ENCODE peak calls at places on chromosomes 4 and X, in nine cellular contexts. A, Z, D, S, M, V, J, N and K are unnamed samples.

GRCh38 chrX:44400588-44400987 is 57.1 kb upstream of the EFHC2 start:
- DNase-seq in A (no peak), Z (peak; percentile 26), D (no peak), S (no peak), M (peak; percentile 96), V (no peak), J (peak; percentile 95), N (no peak), K (peak; percentile 80)

GRCh38 chr4:184293552-184293951 is 75.9 kb upstream of the ENPP6 start:
- DNase-seq in A (peak; percentile 54), Z (no peak), D (no peak), S (peak; percentile 29), M (no peak), V (no peak), J (peak; percentile 13), N (peak; percentile 13), K (no peak)

GRCh38 chr4:6109842-6110560 is 90.3 kb downstream of the JAKMIP1 start:
- DNase-seq in A (peak; percentile 46), Z (no peak), D (peak; percentile 78), S (peak; percentile 22), M (no peak), V (no peak), J (no peak), N (peak; percentile 27), K (no peak)

GRCh38 chr4:76989391-76990061 is 40.0 kb downstream of the SEPTIN11 start:
- DNase-seq in A (no peak), Z (no peak), D (no peak), S (no peak), M (no peak), V (no peak), J (no peak), N (no peak), K (no peak)

GRCh38 chr4:38523524-38524448 is 140.2 kb upstream of the KLF3 start:
- DNase-seq in A (no peak), Z (no peak), D (no peak), S (no peak), M (no peak), V (no peak), J (peak; percentile 9), N (no peak), K (no peak)

GRCh38 chrX:54615109-54615508 is 85.1 kb downstream of the GNL3L start:
- DNase-seq in A (no peak), Z (no peak), D (no peak), S (no peak), M (no peak), V (no peak), J (no peak), N (no peak), K (no peak)

GRCh38 chr4:5206391-5206790 is 155.1 kb downstream of the STK32B start:
- DNase-seq in A (no peak), Z (peak; percentile 46), D (no peak), S (no peak), M (peak; percentile 82), V (peak; percentile 14), J (peak; percentile 15), N (peak; percentile 56), K (peak; percentile 48)

GRCh38 chr4:79599691-79600090 is 191.7 kb upstream of the GK2 start:
- DNase-seq in A (no peak), Z (no peak), D (no peak), S (no peak), M (no peak), V (no peak), J (no peak), N (no peak), K (no peak)

GRCh38 chr4:36687681-36688080 is 406.3 kb downstream of the DTHD1 start:
- DNase-seq in A (no peak), Z (no peak), D (no peak), S (no peak), M (no peak), V (no peak), J (no peak), N (no peak), K (no peak)

GRCh38 chrX:10482262-10482661 is 138.1 kb downstream of the MID1 start:
- DNase-seq in A (no peak), Z (no peak), D (no peak), S (peak; percentile 3), M (no peak), V (no peak), J (no peak), N (peak; percentile 87), K (no peak)

GRCh38 chrX:70089575-70090297 is 27.5 kb downstream of the OTUD6A start:
- DNase-seq in A (no peak), Z (peak; percentile 9), D (no peak), S (no peak), M (peak; percentile 69), V (no peak), J (peak; percentile 2), N (no peak), K (no peak)

GRCh38 chrX:122596998-122597397 is 587.1 kb upstream of the GRIA3 start:
- DNase-seq in A (no peak), Z (no peak), D (no peak), S (no peak), M (no peak), V (no peak), J (no peak), N (no peak), K (no peak)

GRCh38 chr4:8117278-8117682 is 41.3 kb downstream of the ABLIM2 start:
- DNase-seq in A (peak; percentile 45), Z (no peak), D (no peak), S (no peak), M (peak; percentile 44), V (no peak), J (peak; percentile 60), N (peak; percentile 42), K (no peak)

GRCh38 chrX:20412871-20413486 is 146.3 kb upstream of the RPS6KA3 start:
- DNase-seq in A (no peak), Z (no peak), D (no peak), S (no peak), M (no peak), V (no peak), J (no peak), N (no peak), K (no peak)

GRCh38 chr4:74768857-74769525 is 25.3 kb downstream of the BTC start:
- DNase-seq in A (peak; percentile 19), Z (peak; percentile 13), D (no peak), S (no peak), M (peak; percentile 89), V (no peak), J (peak; percentile 38), N (no peak), K (no peak)

GRCh38 chrX:41912922-41913321 is 10.4 kb downstream of the CASK start:
- DNase-seq in A (no peak), Z (no peak), D (no peak), S (peak; percentile 2), M (no peak), V (no peak), J (no peak), N (no peak), K (no peak)

GRCh38 chr4:81180916-81181315 is 34.1 kb downstream of the PRKG2 start:
- DNase-seq in A (no peak), Z (no peak), D (no peak), S (no peak), M (peak; percentile 31), V (no peak), J (peak; percentile 61), N (no peak), K (no peak)

GRCh38 chr4:24564488-24564887 is 19.9 kb downstream of the DHX15 start:
- DNase-seq in A (no peak), Z (no peak), D (no peak), S (no peak), M (no peak), V (no peak), J (peak; percentile 68), N (no peak), K (no peak)

GRCh38 chrX:63686878-63687714 is 97.9 kb downstream of the ARHGEF9 start:
- DNase-seq in A (peak; percentile 17), Z (peak; percentile 50), D (no peak), S (no peak), M (peak; percentile 77), V (no peak), J (peak; percentile 36), N (peak; percentile 2), K (peak; percentile 4)

GRCh38 chr4:181679754-181680153 is 563.4 kb upstream of the TENM3 start:
- DNase-seq in A (no peak), Z (no peak), D (no peak), S (no peak), M (no peak), V (no peak), J (no peak), N (no peak), K (no peak)

GRCh38 chr4:123506311-123506685 is 109.7 kb downstream of the SPRY1 start:
- DNase-seq in A (no peak), Z (no peak), D (no peak), S (no peak), M (no peak), V (no peak), J (no peak), N (no peak), K (no peak)

GRCh38 chr4:101862595-101862994 is 72.1 kb downstream of the BANK1 start:
- DNase-seq in A (no peak), Z (no peak), D (no peak), S (no peak), M (no peak), V (no peak), J (no peak), N (no peak), K (no peak)

GRCh38 chrX:151743651-151744470 is 9.3 kb downstream of the CNGA2 start:
- DNase-seq in A (no peak), Z (no peak), D (no peak), S (no peak), M (no peak), V (no peak), J (no peak), N (no peak), K (no peak)

GRCh38 chrX:39895228-39896110 is 202.3 kb downstream of the BCOR start:
- DNase-seq in A (peak; percentile 5), Z (peak; percentile 80), D (no peak), S (no peak), M (no peak), V (no peak), J (no peak), N (no peak), K (no peak)